ENCODE peak calls at places on chromosome X, in nine cellular contexts. S, K, F, N, M, H, W, T and Z are unnamed samples.

GRCh38 chrX:135476378-135476777 is 44.1 kb upstream of the INTS6L start:
- DNase-seq in S (no peak), T (no peak), H (no peak), F (no peak), M (no peak), N (no peak), K (no peak), W (no peak), Z (no peak)

GRCh38 chrX:75327607-75328006 is 53.7 kb downstream of the UPRT start:
- DNase-seq in W (no peak), N (no peak), T (no peak), M (no peak), S (no peak), H (no peak), K (no peak), F (no peak), Z (no peak)

GRCh38 chrX:133958997-133959688 is 26.3 kb downstream of the GPC3 start:
- DNase-seq in M (no peak), T (no peak), K (no peak), H (peak; percentile 15), W (no peak), N (no peak), S (no peak), F (no peak), Z (no peak)

GRCh38 chrX:154546354-154547244 is at the start of gene G6PD:
- DNase-seq in T (peak; percentile 94), M (no peak), N (peak; percentile 95), K (peak; percentile 58), S (no peak), F (peak; percentile 72), W (peak; percentile 35), H (peak; percentile 49), Z (no peak)

GRCh38 chrX:72621619-72622485 is 49.2 kb upstream of the HDAC8 start:
- DNase-seq in K (no peak), T (peak; percentile 1), N (no peak), W (peak; percentile 61), F (no peak), M (peak; percentile 55), S (no peak), H (peak; percentile 54), Z (no peak)

GRCh38 chrX:103779156-103779555 is 2.5 kb downstream of the PLP1 start:
- DNase-seq in M (no peak), N (peak; percentile 39), W (no peak), S (no peak), H (no peak), T (no peak), K (no peak), F (no peak), Z (no peak)

GRCh38 chrX:13489451-13489850 is 80.0 kb upstream of the EGFL6 start:
- DNase-seq in S (no peak), N (no peak), T (no peak), M (peak; percentile 18), K (no peak), F (no peak), W (peak; percentile 38), H (peak; percentile 74), Z (no peak)

GRCh38 chrX:148567779-148568178 is 67.4 kb downstream of the AFF2 start:
- DNase-seq in N (no peak), M (no peak), W (no peak), K (no peak), H (no peak), S (no peak), F (no peak), T (no peak), Z (no peak)

GRCh38 chrX:68646421-68646820 is 1.0 kb upstream of the STARD8 start:
- DNase-seq in M (no peak), W (no peak), N (no peak), H (no peak), T (no peak), S (no peak), K (no peak), F (no peak), Z (no peak)

GRCh38 chrX:68650491-68650890 is 3.0 kb downstream of the STARD8 start:
- DNase-seq in N (no peak), H (no peak), F (no peak), M (peak; percentile 67), T (no peak), W (peak; percentile 61), K (no peak), S (no peak), Z (no peak)

GRCh38 chrX:68648960-68649359 is 1.5 kb downstream of the STARD8 start:
- DNase-seq in N (no peak), S (no peak), M (no peak), W (peak; percentile 26), F (no peak), H (no peak), T (no peak), K (no peak), Z (no peak)

GRCh38 chrX:68652327-68652930 is 5.0 kb downstream of the STARD8 start:
- DNase-seq in M (peak; percentile 34), S (no peak), F (no peak), T (no peak), H (peak; percentile 25), K (no peak), W (peak; percentile 45), N (peak; percentile 29), Z (no peak)

GRCh38 chrX:68647156-68647957 is at the start of gene STARD8:
- DNase-seq in K (peak; percentile 12), N (peak; percentile 75), W (peak; percentile 45), T (no peak), F (no peak), S (no peak), H (peak; percentile 40), M (peak; percentile 60), Z (no peak)
- TF ChIP-seq CTCF in K (no peak), N (peak; percentile 29), W (no peak), T (no peak), F (no peak), S (no peak), H (no peak), M (peak; percentile 18), Z (no peak)

GRCh38 chrX:153307546-153308175 is 13.9 kb downstream of the PNMA6F start:
- DNase-seq in S (no peak), W (no peak), M (no peak), K (no peak), T (no peak), N (no peak), F (no peak), H (no peak), Z (peak; percentile 34)

GRCh38 chrX:153317306-153317705 is 4.3 kb downstream of the PNMA6F start:
- DNase-seq in F (no peak), S (no peak), K (no peak), H (no peak), M (no peak), T (no peak), W (no peak), N (no peak), Z (peak; percentile 76)

GRCh38 chrX:153310901-153311300 is 10.7 kb downstream of the PNMA6F start:
- DNase-seq in K (no peak), T (no peak), W (no peak), H (no peak), S (no peak), N (no peak), F (no peak), M (no peak), Z (no peak)

GRCh38 chrX:153312041-153312440 is 9.5 kb downstream of the PNMA6F start:
- DNase-seq in H (no peak), W (no peak), S (no peak), N (no peak), M (no peak), K (no peak), T (no peak), F (no peak), Z (no peak)

DNA sequence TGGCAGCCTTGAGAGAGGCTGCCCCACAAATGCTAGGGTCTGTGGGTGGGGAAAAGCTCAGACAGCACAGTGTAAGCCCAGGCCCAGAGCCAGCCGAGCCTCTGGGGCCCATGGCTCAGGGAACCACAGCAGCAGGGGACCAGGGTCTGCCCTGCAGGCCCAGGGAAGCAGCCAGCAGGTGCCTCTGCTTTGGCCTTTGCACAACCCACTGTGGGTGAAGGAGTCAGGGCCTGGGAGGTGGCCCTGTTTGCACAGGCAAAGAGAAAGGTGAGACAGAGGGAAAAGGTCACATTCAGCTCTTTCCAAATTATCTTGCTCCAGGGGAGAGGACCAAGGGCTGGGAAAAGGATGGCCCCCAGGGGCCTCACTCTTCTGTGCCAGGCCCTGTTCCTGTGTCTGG is 8.7 kb downstream of the PNMA6F start:
- DNase-seq in F (no peak), K (no peak), W (no peak), N (no peak), H (no peak), M (no peak), S (no peak), T (no peak), Z (no peak)
- TF ChIP-seq CTCF in F (no peak), K (no peak), W (no peak), N (no peak), H (no peak), M (no peak), S (no peak), T (no peak), Z (no peak)

GRCh38 chrX:45765281-45765680 is 564.6 kb upstream of the DIPK2B start:
- DNase-seq in H (no peak), T (no peak), F (no peak), S (no peak), M (no peak), W (no peak), N (no peak), K (no peak), Z (no peak)

GRCh38 chrX:45762699-45763647 is 562.3 kb upstream of the DIPK2B start:
- DNase-seq in K (no peak), M (no peak), W (no peak), F (no peak), N (no peak), H (no peak), T (no peak), S (no peak), Z (no peak)

GRCh38 chrX:45758738-45759397 is 558.2 kb upstream of the DIPK2B start:
- DNase-seq in F (peak; percentile 74), W (peak; percentile 49), S (no peak), N (no peak), H (no peak), K (no peak), M (no peak), T (no peak), Z (no peak)

GRCh38 chrX:45760187-45760742 is 559.6 kb upstream of the DIPK2B start:
- DNase-seq in M (no peak), H (no peak), S (no peak), N (no peak), T (no peak), F (no peak), K (no peak), W (no peak), Z (no peak)

DNA sequence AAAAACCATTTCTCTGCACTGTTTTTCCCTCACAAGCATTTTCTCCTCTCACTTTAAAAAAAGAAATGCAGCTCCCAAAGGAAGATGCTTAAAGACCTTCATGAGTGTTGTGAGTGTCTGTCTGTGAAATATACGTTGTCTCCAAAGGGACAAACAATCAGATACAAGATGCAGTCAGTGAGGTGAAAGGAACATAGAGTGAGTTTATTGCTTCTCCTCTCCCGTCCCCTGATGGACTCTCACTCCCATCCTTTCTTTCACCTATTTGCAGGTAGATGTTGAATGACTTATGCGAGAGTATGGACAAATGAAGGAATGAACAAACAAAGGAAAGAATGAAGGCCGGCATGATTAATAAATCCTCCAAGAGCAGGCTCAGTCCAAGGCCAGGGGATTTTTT is 561.2 kb upstream of the DIPK2B start:
- DNase-seq in F (no peak), N (no peak), K (no peak), M (no peak), H (no peak), T (no peak), S (no peak), W (no peak), Z (no peak)
- TF ChIP-seq CTCF in F (no peak), N (no peak), K (no peak), M (no peak), H (no peak), T (no peak), S (no peak), W (no peak), Z (no peak)

GRCh38 chrX:74291964-74292891 is 11.8 kb upstream of the ZCCHC13 start:
- DNase-seq in N (peak; percentile 89), F (peak; percentile 85), H (peak; percentile 90), K (peak; percentile 60), W (peak; percentile 87), M (peak; percentile 75), S (peak; percentile 40), T (peak; percentile 77), Z (peak; percentile 92)
- TF ChIP-seq CTCF in N (peak; percentile 41), F (peak; percentile 34), H (peak; percentile 25), K (no peak), W (peak; percentile 28), M (peak; percentile 36), S (peak; percentile 15), T (peak; percentile 24), Z (peak; percentile 40)